ENCODE peak calls at places on chromosomes 7 and 10, in four cellular contexts. Z, R, J and Y are unnamed samples.
A peak's percentile ranks its signal among the peaks of the same experiment; 100 is the strongest.

GRCh38 chr10:132960651-132961419 is 18.5 kb upstream of the CFAP46 start:
- DNase-seq in Z (no peak), R (no peak), J (no peak), Y (no peak)

GRCh38 chr10:8273749-8274148 is 219.3 kb downstream of the GATA3 start:
- DNase-seq in Z (no peak), R (no peak), J (no peak), Y (no peak)

GRCh38 chr10:34319197-34319846 is 495.8 kb downstream of the PARD3 start:
- DNase-seq in Z (peak; percentile 15), R (peak; percentile 64), J (peak; percentile 10), Y (no peak)

GRCh38 chr10:67612577-67613537 is 83.1 kb downstream of the CTNNA3 start:
- DNase-seq in Z (no peak), R (no peak), J (no peak), Y (no peak)

GRCh38 chr10:2968401-2968800 is 98.9 kb upstream of the PFKP start:
- DNase-seq in Z (no peak), R (no peak), J (no peak), Y (no peak)

GRCh38 chr10:124941823-124942222 is at the start of gene ZRANB1:
- DNase-seq in Z (no peak), R (no peak), J (no peak), Y (no peak)

GRCh38 chr7:128010392-128011078 is 20.7 kb downstream of the LRRC4 start:
- DNase-seq in Z (peak; percentile 35), R (no peak), J (no peak), Y (no peak)

GRCh38 chr10:132606536-132607316 is 69.1 kb downstream of the INPP5A start:
- DNase-seq in Z (peak; percentile 8), R (peak; percentile 7), J (no peak), Y (no peak)

GRCh38 chr7:36155811-36156361 is 2.8 kb downstream of the EEPD1 start:
- DNase-seq in Z (no peak), R (no peak), J (no peak), Y (no peak)

GRCh38 chr10:126041804-126042231 is 145.5 kb downstream of the FANK1 start:
- DNase-seq in Z (no peak), R (peak; percentile 37), J (no peak), Y (peak; percentile 33)

GRCh38 chr10:111472445-111472844 is 395.6 kb downstream of the ADRA2A start:
- DNase-seq in Z (no peak), R (no peak), J (no peak), Y (no peak)

GRCh38 chr10:121674885-121675284 is 76.6 kb upstream of the FGFR2 start:
- DNase-seq in Z (no peak), R (no peak), J (no peak), Y (no peak)

GRCh38 chr7:156064921-156065386 is 252.7 kb upstream of the SHH start:
- DNase-seq in Z (no peak), R (peak; percentile 15), J (no peak), Y (no peak)

GRCh38 chr10:88500656-88501055 is 82.5 kb downstream of the RNLS start:
- DNase-seq in Z (no peak), R (no peak), J (no peak), Y (no peak)

GRCh38 chr10:75292794-75293455 is 57.2 kb upstream of the COMTD1 start:
- DNase-seq in Z (no peak), R (no peak), J (no peak), Y (no peak)

GRCh38 chr10:75293456-75293840 is 57.7 kb upstream of the COMTD1 start:
- DNase-seq in Z (no peak), R (no peak), J (no peak), Y (no peak)

GRCh38 chr10:75294518-75294865 is 58.7 kb upstream of the COMTD1 start:
- DNase-seq in Z (no peak), R (no peak), J (no peak), Y (no peak)

GRCh38 chr10:75294866-75295692 is 59.3 kb upstream of the COMTD1 start:
- DNase-seq in Z (peak; percentile 82), R (peak; percentile 87), J (peak; percentile 64), Y (peak; percentile 6)

DNA sequence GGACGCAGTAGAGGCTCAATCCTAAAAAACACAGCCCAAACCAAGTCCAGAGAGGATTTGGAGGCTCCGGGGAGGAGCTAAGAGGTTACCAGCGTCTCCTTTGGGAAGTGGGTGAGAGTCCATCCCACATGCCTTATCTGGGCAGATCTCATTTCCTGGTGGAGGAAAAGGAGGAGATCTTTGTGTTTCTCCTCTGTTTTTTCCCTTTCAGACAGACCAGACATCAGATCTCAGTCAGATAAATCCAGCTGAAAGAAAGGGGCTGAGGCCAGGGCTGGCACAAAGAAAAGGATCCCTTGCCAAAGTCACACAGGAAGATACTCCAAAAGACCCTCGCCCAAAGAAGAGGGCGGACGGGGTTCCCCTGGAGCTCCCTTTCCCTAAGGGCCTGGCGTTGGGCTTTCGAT is 58.3 kb upstream of the COMTD1 start:
- DNase-seq in Z (no peak), R (no peak), J (no peak), Y (no peak)
- H3K9ac ChIP-seq in Z (no peak overlapping the region), R (no peak overlapping the region), J (peak overlapping the region; percentile 57), Y (no peak overlapping the region)

GRCh38 chr7:2873686-2874551 is 29.8 kb upstream of the GNA12 start:
- DNase-seq in Z (peak; percentile 62), R (no peak), J (peak; percentile 81), Y (no peak)
- TF ChIP-seq YY1 in Z (no peak), R (no peak), J (no peak), Y (no peak)

GRCh38 chr7:142808461-142808801 is 37.7 kb downstream of the PRSS2 start:
- DNase-seq in Z (peak; percentile 24), R (no peak), J (no peak), Y (no peak)
- H3K9ac ChIP-seq in Z (peak overlapping the region; percentile 36), R (no peak overlapping the region), J (no peak overlapping the region), Y (no peak overlapping the region)

GRCh38 chr7:106523482-106523881 is 137.5 kb downstream of the CCDC71L start:
- DNase-seq in Z (no peak), R (no peak), J (no peak), Y (no peak)
- TF ChIP-seq YY1 in Z (no peak), R (no peak), J (no peak), Y (no peak)

DNA sequence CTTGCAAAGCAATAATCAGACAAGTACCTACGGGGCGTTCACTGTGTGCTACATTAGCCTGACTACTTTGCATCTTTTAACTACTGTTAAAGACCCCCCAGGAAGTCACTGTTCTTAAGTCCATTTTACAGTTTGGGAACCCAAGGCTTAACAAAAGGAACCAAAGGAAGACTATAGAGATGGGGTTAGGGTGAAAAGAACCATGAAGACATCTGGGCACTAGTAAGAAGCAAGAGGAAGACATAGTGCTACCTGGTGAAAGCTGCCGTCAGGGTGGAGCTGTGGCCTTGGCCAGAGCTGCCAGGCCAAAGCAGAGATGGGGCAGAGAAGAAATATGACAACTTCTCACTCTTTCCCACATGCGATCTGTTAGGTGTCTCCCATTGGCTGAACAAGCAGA is 85.3 kb downstream of the ARID5B start:
- DNase-seq in Z (no peak), R (no peak), J (no peak), Y (peak; percentile 25)
- H3K9ac ChIP-seq in Z (no peak overlapping the region), R (no peak overlapping the region), J (no peak overlapping the region), Y (no peak overlapping the region)

DNA sequence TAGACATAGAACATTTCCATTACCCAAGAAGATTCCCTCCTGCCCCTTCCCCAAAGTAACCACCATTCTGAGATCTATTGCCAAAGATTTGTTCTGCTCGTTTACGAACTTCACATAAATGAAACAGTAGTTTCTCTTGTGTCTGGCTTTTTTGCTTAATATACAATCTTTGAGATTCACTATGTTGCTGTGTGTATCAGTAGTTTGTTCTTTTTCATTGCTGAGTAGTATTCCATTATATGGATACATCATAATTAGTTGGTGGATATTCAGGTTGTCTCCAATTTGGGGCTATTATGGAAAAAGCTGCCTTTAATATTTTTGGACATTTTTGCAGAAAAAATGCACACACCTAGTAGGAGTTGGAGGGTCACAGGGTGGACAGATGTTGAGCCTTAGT is 124.3 kb downstream of the SLIT1 start:
- DNase-seq in Z (no peak), R (no peak), J (no peak), Y (no peak)
- TF ChIP-seq YY1 in Z (no peak), R (no peak), J (no peak), Y (no peak)